ENCODE peak calls at places on chromosome 11, in nine cellular contexts. P, T, Q, U, J, R, I, H and C are unnamed samples.

GRCh38 chr11:92168936-92169335 is 55.7 kb upstream of the FAT3 start:
- DNase-seq in P (no peak), T (no peak), Q (no peak), U (no peak), J (no peak), R (no peak), I (no peak), H (no peak), C (no peak)

GRCh38 chr11:131217313-131218297 is 152.8 kb upstream of the NTM start:
- DNase-seq in P (no peak), T (peak), Q (no peak), U (no peak), J (no peak), R (no peak), I (peak), H (no peak), C (no peak)

GRCh38 chr11:30091728-30092127 is 74.9 kb upstream of the KCNA4 start:
- DNase-seq in P (no peak), T (no peak), Q (no peak), U (no peak), J (no peak), R (no peak), I (no peak), H (no peak), C (no peak)

GRCh38 chr11:124670732-124671131 is 2.8 kb downstream of the SIAE start:
- DNase-seq in P (no peak), T (peak), Q (no peak), U (no peak), J (no peak), R (no peak), I (peak), H (no peak), C (no peak)

GRCh38 chr11:13959001-13959400 is 3.5 kb upstream of the SPON1 start:
- DNase-seq in P (no peak), T (no peak), Q (no peak), U (no peak), J (no peak), R (no peak), I (no peak), H (no peak), C (no peak)

GRCh38 chr11:115178705-115179104 is 325.5 kb downstream of the CADM1 start:
- DNase-seq in P (no peak), T (no peak), Q (no peak), U (no peak), J (no peak), R (no peak), I (no peak), H (no peak), C (no peak)

GRCh38 chr11:74345420-74345819 is 34.0 kb upstream of the P4HA3 start:
- DNase-seq in P (no peak), T (no peak), Q (no peak), U (no peak), J (no peak), R (no peak), I (peak), H (no peak), C (no peak)

GRCh38 chr11:123216249-123216648 is 21.2 kb upstream of the CLMP start:
- DNase-seq in P (no peak), T (no peak), Q (no peak), U (no peak), J (no peak), R (no peak), I (no peak), H (no peak), C (no peak)

GRCh38 chr11:129723964-129724291 is 91.7 kb upstream of the TMEM45B start:
- DNase-seq in P (no peak), T (no peak), Q (no peak), U (no peak), J (no peak), R (no peak), I (no peak), H (no peak), C (no peak)

GRCh38 chr11:71504526-71504925 is 22.5 kb upstream of the KRTAP5-7 start:
- DNase-seq in P (no peak), T (no peak), Q (no peak), U (no peak), J (no peak), R (no peak), I (no peak), H (no peak), C (no peak)

GRCh38 chr11:12536566-12536965 is 137.7 kb upstream of the TEAD1 start:
- DNase-seq in P (no peak), T (no peak), Q (no peak), U (no peak), J (no peak), R (no peak), I (no peak), H (no peak), C (no peak)

GRCh38 chr11:124841186-124841585 is 24.0 kb upstream of the ROBO3 start:
- DNase-seq in P (no peak), T (no peak), Q (no peak), U (no peak), J (no peak), R (no peak), I (no peak), H (no peak), C (no peak)

GRCh38 chr11:59755701-59756495 is 722 bp downstream of the STX3 start:
- DNase-seq in P (peak), T (peak), Q (peak), U (peak), J (peak), R (peak), I (peak), H (peak), C (peak)

GRCh38 chr11:59753650-59754493 is 1.3 kb upstream of the STX3 start:
- DNase-seq in P (peak), T (peak), Q (peak), U (peak), J (peak), R (peak), I (peak), H (peak), C (peak)

GRCh38 chr11:59754494-59754858 is 700 bp upstream of the STX3 start:
- DNase-seq in P (no peak), T (peak), Q (peak), U (no peak), J (peak), R (no peak), I (peak), H (no peak), C (no peak)

GRCh38 chr11:59756496-59756840 is 1.3 kb downstream of the STX3 start:
- DNase-seq in P (no peak), T (no peak), Q (no peak), U (no peak), J (no peak), R (no peak), I (no peak), H (no peak), C (no peak)

DNA sequence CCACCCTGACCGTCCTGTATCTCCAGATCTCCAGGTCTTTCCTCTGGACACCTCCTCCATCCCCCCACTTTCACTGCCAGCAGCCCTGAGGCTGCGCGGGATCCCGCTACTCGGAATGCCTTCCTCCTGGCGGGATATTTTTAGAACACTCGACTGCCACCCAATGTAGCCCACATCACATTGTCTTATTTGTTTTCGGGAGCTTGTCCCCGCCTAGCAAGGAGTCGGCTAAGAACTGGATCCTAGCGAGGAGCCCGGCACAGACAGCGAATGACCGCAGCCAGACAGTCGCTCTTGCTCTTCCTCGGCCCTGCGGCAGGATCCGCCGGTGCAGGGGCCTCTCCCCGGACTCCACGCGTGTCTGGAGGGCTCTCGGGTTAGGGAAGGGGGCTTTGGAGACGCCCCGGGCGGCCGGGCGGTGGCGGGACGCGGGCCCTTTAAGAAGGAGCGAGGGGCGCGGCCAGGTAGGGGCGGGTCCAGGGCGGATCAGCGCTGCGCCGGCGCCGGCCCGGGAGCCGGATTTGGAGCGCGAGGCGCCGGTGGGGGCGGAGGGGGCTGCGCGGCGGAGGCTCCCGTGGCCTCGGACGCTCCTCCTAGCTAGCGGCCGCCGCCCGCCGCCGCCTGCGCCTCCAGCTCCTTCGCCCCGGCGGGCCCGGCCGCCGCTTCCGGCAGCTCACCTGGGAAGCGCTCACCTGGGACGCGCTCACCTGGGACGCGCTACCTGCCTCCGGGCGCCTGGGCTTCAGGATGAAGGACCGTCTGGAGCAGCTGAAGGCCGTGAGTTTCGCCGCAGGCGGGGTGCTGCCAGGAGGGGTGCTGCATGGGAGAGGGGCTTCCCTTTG is at the start of gene STX3:
- DNase-seq in P (peak), T (peak), Q (peak), U (peak), J (peak), R (peak), I (peak), H (peak), C (peak)
- TF ChIP-seq POLR2A in P (no peak), T (peak), Q (peak), U (no peak), J (peak), R (peak), I (no peak), H (no peak), C (peak)

DNA sequence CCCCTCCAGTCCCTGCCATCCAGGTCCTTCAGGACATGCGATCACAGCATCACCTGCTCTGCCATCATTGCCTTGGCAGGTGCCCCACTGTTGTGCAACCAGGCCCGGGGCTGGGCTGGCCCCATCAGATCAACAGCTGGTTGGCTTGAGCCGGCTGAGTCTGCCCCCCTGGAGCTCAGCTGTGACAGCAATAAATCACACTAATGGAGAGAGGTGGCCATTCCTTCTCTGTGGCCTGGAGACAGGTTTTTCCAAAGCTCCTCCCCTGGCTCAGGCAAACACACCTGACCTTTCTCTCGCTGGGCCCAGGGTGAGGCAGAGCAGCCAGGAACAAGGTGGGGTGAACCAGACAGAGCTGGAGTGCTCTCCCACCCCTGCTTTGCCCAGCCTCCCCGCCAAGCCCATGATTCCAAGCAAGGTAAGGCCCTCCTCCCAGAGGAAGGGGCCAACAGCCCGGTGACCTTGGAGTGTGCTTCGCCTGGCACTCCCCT is 8.9 kb upstream of the FXYD2 start:
- DNase-seq in P (peak), T (no peak), Q (peak), U (peak), J (peak), R (no peak), I (no peak), H (no peak), C (no peak)
- TF ChIP-seq POLR2A in P (no peak), T (no peak), Q (no peak), U (peak), J (no peak), R (no peak), I (no peak), H (no peak), C (no peak)

GRCh38 chr11:85256433-85256832 is 370.7 kb downstream of the DLG2 start:
- DNase-seq in P (no peak), T (no peak), Q (no peak), U (no peak), J (no peak), R (no peak), I (no peak), H (no peak), C (no peak)
- TF ChIP-seq POLR2A in P (no peak), T (no peak), Q (no peak), U (no peak), J (no peak), R (no peak), I (no peak), H (no peak), C (no peak)

GRCh38 chr11:72823105-72823804 is 9.0 kb downstream of the ATG16L2 start:
- DNase-seq in P (no peak), T (no peak), Q (no peak), U (peak), J (peak), R (no peak), I (no peak), H (no peak), C (no peak)
- TF ChIP-seq POLR2A in P (no peak), T (no peak), Q (no peak), U (no peak), J (no peak), R (no peak), I (no peak), H (no peak), C (no peak)

DNA sequence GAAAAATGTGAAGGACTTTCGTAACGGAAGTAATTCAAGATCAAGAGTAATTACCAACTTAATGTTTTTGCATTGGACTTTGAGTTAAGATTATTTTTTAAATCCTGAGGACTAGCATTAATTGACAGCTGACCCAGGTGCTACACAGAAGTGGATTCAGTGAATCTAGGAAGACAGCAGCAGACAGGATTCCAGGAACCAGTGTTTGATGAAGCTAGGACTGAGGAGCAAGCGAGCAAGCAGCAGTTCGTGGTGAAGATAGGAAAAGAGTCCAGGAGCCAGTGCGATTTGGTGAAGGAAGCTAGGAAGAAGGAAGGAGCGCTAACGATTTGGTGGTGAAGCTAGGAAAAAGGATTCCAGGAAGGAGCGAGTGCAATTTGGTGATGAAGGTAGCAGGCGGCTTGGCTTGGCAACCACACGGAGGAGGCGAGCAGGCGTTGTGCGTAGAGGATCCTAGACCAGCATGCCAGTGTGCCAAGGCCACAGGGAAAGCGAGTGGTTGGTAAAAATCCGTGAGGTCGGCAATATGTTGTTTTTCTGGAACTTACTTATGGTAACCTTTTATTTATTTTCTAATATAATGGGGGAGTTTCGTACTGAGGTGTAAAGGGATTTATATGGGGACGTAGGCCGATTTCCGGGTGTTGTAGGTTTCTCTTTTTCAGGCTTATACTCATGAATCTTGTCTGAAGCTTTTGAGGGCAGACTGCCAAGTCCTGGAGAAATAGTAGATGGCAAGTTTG is 1.6 kb downstream of the MALAT1 start:
- DNase-seq in P (no peak), T (peak), Q (no peak), U (peak), J (peak), R (no peak), I (peak), H (peak), C (no peak)
- TF ChIP-seq POLR2A in P (peak), T (peak), Q (no peak), U (peak), J (peak), R (peak), I (no peak), H (peak), C (peak)